ENCODE peak calls at places on chromosomes 16 and 17, in four cellular contexts. L is heart right ventricle, V is GM19239, T is non-pigmented ciliary epithelial cell. C is an unnamed sample.

GRCh38 chr17:56690441-56691291 is 97.2 kb downstream of the NOG start:
- DNase-seq in L (no peak), V (no peak), T (no peak), C (no peak)

GRCh38 chr17:7644768-7645167 is 6.0 kb upstream of the ATP1B2 start:
- DNase-seq in L (no peak), V (no peak), T (no peak), C (no peak)

GRCh38 chr17:28812980-28813377 is 29.6 kb downstream of the FAM222B start:
- DNase-seq in L (no peak), V (no peak), T (no peak), C (no peak)

GRCh38 chr16:81823111-81823510 is 44.0 kb downstream of the PLCG2 start:
- DNase-seq in L (no peak), V (no peak), T (no peak), C (no peak)

GRCh38 chr16:57062329-57062728 is 30.1 kb upstream of the CPNE2 start:
- DNase-seq in L (peak), V (no peak), T (no peak), C (no peak)

GRCh38 chr17:8745586-8746500 is 1.2 kb upstream of the CCDC42 start:
- DNase-seq in L (peak), V (peak), T (no peak), C (peak)

GRCh38 chr17:38456031-38456815 is 28.0 kb downstream of the ARHGAP23 start:
- DNase-seq in L (no peak), V (no peak), T (no peak), C (peak)

GRCh38 chr17:19753661-19754463 is 5.8 kb upstream of the ALDH3A1 start:
- DNase-seq in L (peak), V (no peak), T (no peak), C (no peak)

GRCh38 chr17:45131616-45132301 is 556 bp downstream of the PLCD3 start:
- DNase-seq in L (peak), V (no peak), T (no peak), C (peak)

GRCh38 chr16:89502319-89502843 is 5.8 kb upstream of the SPG7 start:
- DNase-seq in L (no peak), V (no peak), T (no peak), C (no peak)

GRCh38 chr17:7632492-7632894 is 2.6 kb downstream of the SHBG start:
- DNase-seq in L (peak), V (peak), T (no peak), C (no peak)

GRCh38 chr17:35666967-35667552 is 64.4 kb upstream of the RASL10B start:
- DNase-seq in L (no peak), V (no peak), T (no peak), C (no peak)

C was measured in testis.